ENCODE peak calls at places on chromosomes 5 and 9, in five cellular contexts. H is ovary, F is fibroblast of lung, X is left lung, V is WERI-Rb-1. Y is an unnamed sample.

GRCh38 chr5:176533894-176534611 is 3.1 kb downstream of the RNF44 start:
- DNase-seq in F (no peak), X (peak), V (no peak), H (peak), Y (peak)

GRCh38 chr5:14406554-14406849 is 175.1 kb upstream of the OTULINL start:
- DNase-seq in F (peak), V (no peak), H (no peak), X (no peak), Y (no peak)

GRCh38 chr9:110016340-110016739 is 191.6 kb downstream of the C9orf152 start:
- DNase-seq in X (no peak), F (peak), V (no peak), H (no peak), Y (no peak)

GRCh38 chr9:97740848-97741821 is 44.0 kb upstream of the XPA start:
- DNase-seq in H (peak), F (peak), V (no peak), X (peak), Y (no peak)

GRCh38 chr9:81028504-81028903 is 660.8 kb downstream of the TLE1 start:
- DNase-seq in F (peak), V (no peak), H (no peak), X (no peak), Y (no peak)

GRCh38 chr5:73112359-73112758 is 8.0 kb upstream of the TMEM171 start:
- DNase-seq in H (no peak), V (no peak), F (no peak), X (no peak), Y (no peak)

GRCh38 chr5:147481376-147481775 is 28.5 kb downstream of the DPYSL3 start:
- DNase-seq in H (no peak), X (no peak), F (peak), V (no peak), Y (no peak)

GRCh38 chr9:95953986-95954385 is 78.5 kb downstream of the ERCC6L2 start:
- DNase-seq in H (no peak), X (no peak), F (no peak), V (no peak), Y (no peak)

GRCh38 chr9:76646249-76646648 is 118.0 kb upstream of the PCA3 start:
- DNase-seq in H (no peak), X (no peak), F (no peak), V (no peak), Y (no peak)

GRCh38 chr9:74784506-74784905 is 103.2 kb downstream of the TRPM6 start:
- DNase-seq in V (no peak), F (no peak), H (no peak), X (no peak), Y (no peak)

GRCh38 chr5:52997424-52997823 is 8.3 kb downstream of the ITGA2 start:
- DNase-seq in X (no peak), F (no peak), H (no peak), V (no peak), Y (no peak)

GRCh38 chr5:157612071-157612476 is 36.5 kb upstream of the ADAM19 start:
- DNase-seq in F (peak), X (no peak), V (peak), H (no peak), Y (no peak)

GRCh38 chr9:69745716-69746538 is 13.9 kb downstream of the PTAR1 start:
- DNase-seq in V (peak), H (no peak), F (peak), X (no peak), Y (no peak)

GRCh38 chr9:92590386-92590785 is 54.6 kb upstream of the ECM2 start:
- DNase-seq in X (no peak), H (peak), V (no peak), F (peak), Y (no peak)

GRCh38 chr9:104868303-104868686 is 59.7 kb downstream of the ABCA1 start:
- DNase-seq in V (no peak), F (no peak), X (no peak), H (no peak), Y (no peak)

GRCh38 chr5:78747703-78748359 is 99.3 kb upstream of the LHFPL2 start:
- DNase-seq in F (peak), H (no peak), X (no peak), V (no peak), Y (no peak)

GRCh38 chr5:173486826-173487225 is 129.6 kb downstream of the BOD1 start:
- DNase-seq in X (no peak), V (no peak), H (no peak), F (no peak), Y (no peak)

GRCh38 chr9:37471942-37472679 is 6.9 kb upstream of the ZBTB5 start:
- DNase-seq in V (no peak), H (no peak), F (peak), X (no peak), Y (no peak)

GRCh38 chr9:34701023-34701768 is 8.7 kb downstream of the CCL21 start:
- DNase-seq in F (peak), V (peak), X (peak), H (peak), Y (peak)

GRCh38 chr9:81588148-81588874 is 101.0 kb downstream of the TLE1 start:
- DNase-seq in X (no peak), F (peak), V (no peak), H (no peak), Y (no peak)

GRCh38 chr9:128757602-128758001 is 14.1 kb downstream of the ZER1 start:
- DNase-seq in H (no peak), V (no peak), X (no peak), F (no peak), Y (no peak)

GRCh38 chr9:71242081-71242480 is 120.7 kb upstream of the TRPM3 start:
- DNase-seq in H (no peak), X (no peak), F (no peak), V (no peak), Y (no peak)

GRCh38 chr5:151298063-151298462 is 5.5 kb downstream of the SLC36A3 start:
- DNase-seq in H (no peak), V (peak), X (no peak), F (no peak), Y (no peak)

GRCh38 chr9:131656356-131657030 is 83.4 kb downstream of the RAPGEF1 start:
- DNase-seq in V (no peak), F (no peak), H (no peak), X (peak), Y (peak)

GRCh38 chr5:176415240-176416122 is 858 bp downstream of the CLTB start:
- DNase-seq in F (peak), X (no peak), H (no peak), V (no peak), Y (no peak)

GRCh38 chr9:75083188-75083976 is 4.6 kb downstream of the NMRK1 start:
- DNase-seq in F (no peak), X (peak), V (no peak), H (no peak), Y (no peak)

GRCh38 chr9:19640023-19640422 is 148.8 kb downstream of the SLC24A2 start:
- DNase-seq in F (no peak), H (no peak), V (no peak), X (no peak), Y (no peak)

GRCh38 chr9:19642256-19642655 is 146.6 kb downstream of the SLC24A2 start:
- DNase-seq in H (no peak), V (peak), X (no peak), F (no peak), Y (no peak)

GRCh38 chr9:19637084-19637483 is 151.8 kb downstream of the SLC24A2 start:
- DNase-seq in X (no peak), F (no peak), V (no peak), H (no peak), Y (no peak)

GRCh38 chr9:19643875-19644274 is 145.0 kb downstream of the SLC24A2 start:
- DNase-seq in X (no peak), V (no peak), H (no peak), F (no peak), Y (no peak)

DNA sequence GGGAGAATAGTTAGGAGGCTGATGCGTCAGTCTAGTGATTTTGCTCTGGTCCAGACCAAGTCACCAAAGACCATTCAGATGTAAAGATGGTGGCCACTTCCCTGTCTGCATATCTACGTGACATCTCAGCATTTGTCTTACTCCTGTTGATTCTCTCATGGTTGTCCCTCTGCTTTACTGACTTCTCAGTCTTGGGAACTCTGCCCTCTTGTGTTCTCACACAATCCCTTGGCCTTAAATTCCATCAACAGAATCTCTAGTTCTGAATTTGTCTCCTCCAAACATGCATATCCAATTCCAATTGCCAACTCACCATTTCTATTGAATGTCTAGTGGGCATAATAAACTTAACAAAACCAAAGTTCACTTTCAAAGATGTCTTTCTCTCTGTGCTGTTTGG is 147.8 kb downstream of the SLC24A2 start:
- DNase-seq in H (no peak), F (peak), V (no peak), X (no peak), Y (no peak)
- TF ChIP-seq CTCF in H (no peak), F (no peak), V (peak), X (no peak), Y (no peak)

GRCh38 chr5:88886252-88886651 is 3.3 kb upstream of the MEF2C start:
- DNase-seq in F (no peak), H (no peak), V (no peak), X (no peak), Y (no peak)
- H3K4me3 ChIP-seq in F (no peak), H (peak), V (no peak), X (peak), Y (no peak)

DNA sequence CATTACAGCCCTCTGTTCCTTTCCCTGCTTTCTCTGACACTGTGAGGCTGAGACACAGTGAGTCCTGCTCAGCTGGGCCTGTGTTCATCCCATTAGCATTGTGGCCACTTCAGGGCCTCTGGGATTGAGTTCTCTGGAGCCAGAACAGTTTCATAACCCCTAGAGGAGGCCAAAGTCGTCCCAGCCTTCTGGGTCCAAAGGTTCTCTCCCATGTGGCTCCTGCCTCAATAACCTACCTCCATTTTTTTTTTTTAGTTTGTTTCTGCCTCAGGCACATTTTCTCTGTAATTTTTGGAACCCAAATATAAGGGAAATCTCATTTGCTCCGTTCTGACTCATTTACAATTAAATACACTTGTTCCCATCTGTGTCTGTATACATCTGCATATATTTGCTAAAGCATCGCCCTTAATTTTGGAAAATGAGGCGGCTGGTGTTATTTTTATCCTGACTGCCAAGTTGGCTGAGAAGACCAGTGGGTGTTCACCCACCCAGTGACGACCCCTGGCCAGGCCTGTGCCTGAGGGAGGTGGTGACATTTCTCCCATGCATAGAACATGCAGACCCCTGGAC is 27.3 kb upstream of the CTNNA1 start:
- DNase-seq in X (no peak), F (no peak), V (no peak), H (no peak), Y (peak)
- TF ChIP-seq CTCF in X (no peak), F (no peak), V (no peak), H (no peak), Y (no peak)

GRCh38 chr9:89000281-89000875 is 9.1 kb downstream of the S1PR3 start:
- DNase-seq in X (no peak), H (no peak), V (no peak), F (no peak), Y (no peak)
- H3K4me3 ChIP-seq in X (no peak), H (no peak), V (no peak), F (no peak), Y (no peak)

Y was measured in spleen.